ENCODE peak calls at places on chromosomes 13 and 19, in four cellular contexts. Y, A, D and L are unnamed samples.

GRCh38 chr19:11152318-11153062 is 3.1 kb downstream of the SPC24 start:
- DNase-seq in D (no peak), Y (no peak), A (peak; percentile 90), L (peak; percentile 35)

GRCh38 chr13:77480071-77480470 is 55.4 kb upstream of the SCEL start:
- DNase-seq in Y (peak; percentile 10), D (no peak), A (no peak), L (no peak)

GRCh38 chr13:23347601-23348000 is 85.9 kb downstream of the SACS start:
- DNase-seq in A (no peak), Y (no peak), D (no peak), L (no peak)

GRCh38 chr13:48412100-48412556 is 785 bp downstream of the LPAR6 start:
- DNase-seq in D (no peak), A (no peak), Y (no peak), L (no peak)

GRCh38 chr13:99179460-99179859 is 21.2 kb upstream of the UBAC2 start:
- DNase-seq in Y (no peak), D (no peak), A (no peak), L (no peak)

GRCh38 chr19:7815325-7815724 is 14.7 kb upstream of the EVI5L start:
- DNase-seq in A (no peak), D (no peak), Y (no peak), L (no peak)

GRCh38 chr13:52348983-52349780 is 56.8 kb downstream of the THSD1 start:
- DNase-seq in Y (no peak), A (no peak), D (no peak), L (peak; percentile 91)

GRCh38 chr13:25538276-25538675 is 166.5 kb downstream of the ATP8A2 start:
- DNase-seq in Y (no peak), A (no peak), D (no peak), L (no peak)

GRCh38 chr19:35379992-35380391 is 9.1 kb downstream of the GPR42 start:
- DNase-seq in D (no peak), A (no peak), Y (no peak), L (no peak)

GRCh38 chr13:20610006-20610405 is 43.0 kb downstream of the IFT88 start:
- DNase-seq in D (no peak), Y (no peak), A (no peak), L (no peak)

GRCh38 chr13:46010148-46010547 is 42.4 kb downstream of the ZC3H13 start:
- DNase-seq in Y (peak; percentile 40), D (no peak), A (no peak), L (peak; percentile 3)

GRCh38 chr13:95970878-95971277 is 82.3 kb downstream of the UGGT2 start:
- DNase-seq in Y (no peak), A (no peak), D (no peak), L (no peak)

GRCh38 chr19:5864725-5865486 is 5.4 kb downstream of the FUT5 start:
- DNase-seq in Y (no peak), D (no peak), A (no peak), L (no peak)

GRCh38 chr13:46683879-46684278 is 113.1 kb downstream of the ESD start:
- DNase-seq in A (no peak), D (no peak), Y (no peak), L (no peak)

GRCh38 chr19:3707868-3708206 is 347 bp upstream of the TJP3 start:
- DNase-seq in Y (no peak), D (no peak), A (no peak), L (no peak)

GRCh38 chr19:16074488-16075365 is 1.6 kb upstream of the TPM4 start:
- DNase-seq in Y (no peak), D (no peak), A (no peak), L (no peak)

GRCh38 chr19:40465025-40465780 is at the start of gene BLVRB:
- DNase-seq in D (peak; percentile 46), Y (no peak), A (no peak), L (no peak)

DNA sequence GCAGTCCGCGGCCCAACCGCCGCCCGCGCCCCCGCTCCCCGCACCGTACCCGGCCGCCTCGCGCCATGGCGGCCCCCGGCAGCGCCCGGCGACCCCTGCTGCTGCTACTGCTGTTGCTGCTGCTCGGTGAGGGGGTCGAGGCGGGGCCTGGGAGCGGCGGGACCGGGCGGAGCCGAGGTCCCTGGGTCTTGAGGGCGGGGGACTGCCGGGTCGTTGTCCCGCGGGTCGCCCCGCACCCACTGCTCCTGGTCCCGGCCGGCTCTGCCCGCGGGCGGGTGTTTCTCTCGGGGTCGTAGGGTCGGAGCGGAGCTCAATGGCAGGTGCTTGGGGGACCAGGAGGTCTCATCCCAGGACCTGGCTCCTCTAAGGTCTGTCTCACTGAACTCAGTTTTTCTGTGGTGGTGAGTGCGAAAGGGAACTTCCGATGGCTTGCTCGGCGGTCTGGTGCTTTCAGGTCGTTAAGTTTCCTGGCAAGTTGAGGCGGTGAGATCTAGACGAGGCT is 382 bp downstream of the LAMP1 start:
- DNase-seq in D (peak; percentile 65), A (no peak), Y (no peak), L (no peak)
- TF ChIP-seq CTCF in D (no peak), A (no peak), Y (no peak), L (no peak)

GRCh38 chr19:1283917-1284292 is 1.8 kb upstream of the EFNA2 start:
- DNase-seq in Y (no peak), D (no peak), A (no peak), L (no peak)
- H3K27ac ChIP-seq in Y (no peak overlapping the region), D (no peak overlapping the region), A (no peak overlapping the region), L (peak overlapping the region; percentile 32)

GRCh38 chr13:97267418-97268059 is 45.4 kb downstream of the MBNL2 start:
- DNase-seq in A (no peak), Y (peak; percentile 18), D (no peak), L (no peak)
- TF ChIP-seq CTCF in A (no peak), Y (no peak), D (no peak), L (no peak)

GRCh38 chr13:112225429-112226090 is 150.6 kb upstream of the SPACA7 start:
- DNase-seq in D (no peak), A (no peak), Y (no peak), L (no peak)
- H3K27ac ChIP-seq in D (no peak overlapping the region), A (no peak overlapping the region), Y (no peak overlapping the region), L (no peak overlapping the region)

GRCh38 chr19:48844472-48844871 is 8.2 kb upstream of the HSD17B14 start:
- DNase-seq in D (no peak), Y (peak; percentile 34), A (no peak), L (peak; percentile 50)
- TF ChIP-seq CTCF in D (no peak), Y (no peak), A (no peak), L (no peak)